ENCODE peak calls at places on chromosomes 16 and 17, in six cellular contexts. N is AG08395, L is HTR-8/SVneo, F is renal cortical epithelial cell, J is EH, P is left lung. M is an unnamed sample.

GRCh38 chr16:3509470-3509928 is 8.7 kb downstream of the CLUAP1 start:
- DNase-seq in N (no peak), L (no peak), F (peak), J (no peak), P (no peak), M (no peak)

GRCh38 chr16:2470603-2471015 is 488 bp upstream of the NTN3 start:
- DNase-seq in N (no peak), L (no peak), F (no peak), J (no peak), P (no peak), M (no peak)

GRCh38 chr17:47663997-47664941 is 14.6 kb downstream of the KPNB1 start:
- DNase-seq in N (peak), L (peak), F (peak), J (peak), P (no peak), M (no peak)

GRCh38 chr17:80476877-80477646 is 655 bp upstream of the NPTX1 start:
- DNase-seq in N (no peak), L (no peak), F (no peak), J (no peak), P (no peak), M (no peak)

GRCh38 chr17:21033350-21033749 is 9.5 kb downstream of the USP22 start:
- DNase-seq in N (no peak), L (no peak), F (peak), J (peak), P (no peak), M (no peak)

GRCh38 chr16:51719376-51719775 is 568.3 kb upstream of the SALL1 start:
- DNase-seq in N (no peak), L (no peak), F (peak), J (no peak), P (no peak), M (no peak)

GRCh38 chr16:27463741-27464662 is 62.0 kb downstream of the IL21R start:
- DNase-seq in N (no peak), L (no peak), F (no peak), J (no peak), P (no peak), M (no peak)

GRCh38 chr17:43427362-43428043 is 28.7 kb downstream of the ARL4D start:
- DNase-seq in N (no peak), L (no peak), F (peak), J (no peak), P (no peak), M (no peak)

GRCh38 chr16:79821911-79822310 is 221.4 kb upstream of the MAF start:
- DNase-seq in N (no peak), L (no peak), F (no peak), J (no peak), P (no peak), M (no peak)

GRCh38 chr17:69945698-69946185 is 129.3 kb upstream of the KCNJ16 start:
- DNase-seq in N (peak), L (no peak), F (peak), J (peak), P (no peak), M (no peak)

GRCh38 chr17:82338858-82339633 is 5.5 kb upstream of the SECTM1 start:
- DNase-seq in N (peak), L (peak), F (peak), J (peak), P (peak), M (no peak)

GRCh38 chr16:69890114-69890890 is 60.8 kb upstream of the CLEC18A start:
- DNase-seq in N (peak), L (no peak), F (peak), J (peak), P (no peak), M (no peak)

GRCh38 chr16:53094013-53094630 is 39.3 kb downstream of the CHD9 start:
- DNase-seq in N (no peak), L (no peak), F (no peak), J (peak), P (peak), M (peak)

GRCh38 chr16:89471225-89471624 is 19.1 kb downstream of the ANKRD11 start:
- DNase-seq in N (peak), L (peak), F (peak), J (peak), P (no peak), M (no peak)

GRCh38 chr17:66661857-66662256 is 173.1 kb upstream of the CACNG5 start:
- DNase-seq in N (no peak), L (no peak), F (no peak), J (no peak), P (no peak), M (no peak)

GRCh38 chr16:81429045-81429521 is 15.5 kb upstream of the CMIP start:
- DNase-seq in N (peak), L (peak), F (no peak), J (peak), P (no peak), M (no peak)

GRCh38 chr17:17913695-17914332 is 58.4 kb downstream of the TOM1L2 start:
- DNase-seq in N (peak), L (peak), F (peak), J (peak), P (peak), M (no peak)

GRCh38 chr17:66357037-66357436 is 54.6 kb downstream of the PRKCA start:
- DNase-seq in N (no peak), L (no peak), F (peak), J (peak), P (no peak), M (no peak)

GRCh38 chr16:2867987-2868789 is 10.2 kb upstream of the PRSS22 start:
- DNase-seq in N (peak), L (peak), F (peak), J (peak), P (peak), M (peak)

GRCh38 chr16:71526111-71526998 is at the start of gene CHST4:
- DNase-seq in N (peak), L (peak), F (peak), J (peak), P (no peak), M (peak)

GRCh38 chr17:13031718-13032350 is 14.0 kb upstream of the ELAC2 start:
- DNase-seq in N (peak), L (peak), F (peak), J (peak), P (no peak), M (no peak)

GRCh38 chr17:77842148-77842905 is 116.2 kb upstream of the TNRC6C start:
- DNase-seq in N (peak), L (peak), F (peak), J (peak), P (peak), M (no peak)

GRCh38 chr17:77107506-77108433 is 33.0 kb upstream of the SEC14L1 start:
- DNase-seq in N (peak), L (no peak), F (no peak), J (peak), P (no peak), M (no peak)

GRCh38 chr16:68995011-68995504 is 110.4 kb upstream of the HAS3 start:
- DNase-seq in N (peak), L (peak), F (peak), J (peak), P (no peak), M (no peak)

GRCh38 chr17:927611-928461 is 51.7 kb downstream of the NXN start:
- DNase-seq in N (peak), L (peak), F (peak), J (peak), P (peak), M (no peak)

GRCh38 chr16:12600116-12600515 is 203.6 kb downstream of the CPPED1 start:
- DNase-seq in N (no peak), L (no peak), F (no peak), J (no peak), P (no peak), M (no peak)

GRCh38 chr17:19448341-19449268 is 37.6 kb downstream of the RNF112 start:
- DNase-seq in N (peak), L (peak), F (peak), J (peak), P (no peak), M (no peak)

GRCh38 chr16:55045329-55046145 is 114.9 kb downstream of the IRX5 start:
- DNase-seq in N (no peak), L (no peak), F (no peak), J (no peak), P (no peak), M (no peak)

GRCh38 chr16:23869052-23869451 is 33.3 kb downstream of the PRKCB start:
- DNase-seq in N (no peak), L (no peak), F (no peak), J (no peak), P (no peak), M (no peak)

GRCh38 chr16:31093132-31093703 is 1.4 kb downstream of the VKORC1 start:
- DNase-seq in N (peak), L (peak), F (no peak), J (peak), P (no peak), M (no peak)

GRCh38 chr17:68314916-68315535 is 23.7 kb downstream of the ARSG start:
- DNase-seq in N (no peak), L (no peak), F (no peak), J (no peak), P (no peak), M (no peak)

GRCh38 chr16:30958164-30959083 is 870 bp downstream of the SETD1A start:
- DNase-seq in N (no peak), L (peak), F (peak), J (peak), P (no peak), M (no peak)

GRCh38 chr16:69796285-69797118 is 34.4 kb downstream of the WWP2 start:
- DNase-seq in N (peak), L (peak), F (peak), J (peak), P (no peak), M (no peak)

GRCh38 chr17:74561580-74561979 is 5.7 kb downstream of the CD300H start:
- DNase-seq in N (no peak), L (no peak), F (no peak), J (no peak), P (no peak), M (no peak)

GRCh38 chr17:65750678-65751077 is 189.2 kb upstream of the AXIN2 start:
- DNase-seq in N (peak), L (peak), F (peak), J (peak), P (peak), M (no peak)

GRCh38 chr16:87012954-87013938 is 303.9 kb downstream of the C16orf95 start:
- DNase-seq in N (no peak), L (no peak), F (no peak), J (no peak), P (no peak), M (no peak)